ENCODE peak calls at places on chromosomes 5 and 9, in five cellular contexts. W, T, Y, Q and U are unnamed samples.
A peak's percentile ranks its signal among the peaks of the same experiment; 100 is the strongest.

GRCh38 chr5:132497488-132497997 is 7.0 kb upstream of the IRF1 start:
- DNase-seq in W (peak; percentile 66), T (no peak), Y (peak; percentile 97), Q (no peak), U (peak; percentile 95)

GRCh38 chr9:129981180-129981907 is 61.6 kb downstream of the FNBP1 start:
- DNase-seq in W (no peak), T (no peak), Y (peak; percentile 32), Q (no peak), U (no peak)

GRCh38 chr9:121362813-121363585 is 7.1 kb downstream of the STOM start:
- DNase-seq in W (no peak), T (no peak), Y (peak; percentile 90), Q (no peak), U (peak; percentile 52)

GRCh38 chr9:95574176-95574575 is 57.4 kb upstream of the PTCH1 start:
- DNase-seq in W (no peak), T (no peak), Y (no peak), Q (no peak), U (no peak)

GRCh38 chr5:3210531-3210930 is 385.1 kb upstream of the IRX1 start:
- DNase-seq in W (no peak), T (no peak), Y (no peak), Q (no peak), U (no peak)

GRCh38 chr5:164422400-164422799 is 917.0 kb downstream of the MAT2B start:
- DNase-seq in W (peak; percentile 73), T (peak; percentile 17), Y (peak; percentile 29), Q (peak; percentile 31), U (peak; percentile 30)

GRCh38 chr5:139492700-139493192 is 10.2 kb upstream of the STING1 start:
- DNase-seq in W (no peak), T (no peak), Y (peak; percentile 37), Q (no peak), U (peak; percentile 63)

GRCh38 chr9:16864741-16865434 is 5.6 kb downstream of the BNC2 start:
- DNase-seq in W (no peak), T (no peak), Y (peak; percentile 71), Q (no peak), U (peak; percentile 82)

GRCh38 chr9:116381350-116381749 is 227.8 kb downstream of the PAPPA start:
- DNase-seq in W (no peak), T (no peak), Y (peak; percentile 88), Q (no peak), U (no peak)

GRCh38 chr5:127695336-127695735 is 7.9 kb upstream of the CCDC192 start:
- DNase-seq in W (no peak), T (no peak), Y (no peak), Q (no peak), U (no peak)

GRCh38 chr5:10145922-10146321 is 103.8 kb downstream of the ATPSCKMT start:
- DNase-seq in W (no peak), T (no peak), Y (peak; percentile 50), Q (no peak), U (peak; percentile 66)

GRCh38 chr9:137421838-137422667 is 909 bp downstream of the EXD3 start:
- DNase-seq in W (peak; percentile 34), T (no peak), Y (no peak), Q (no peak), U (no peak)

GRCh38 chr5:100903036-100903887 is at the start of gene ST8SIA4:
- DNase-seq in W (peak; percentile 93), T (peak; percentile 76), Y (peak; percentile 75), Q (peak; percentile 76), U (peak; percentile 33)

GRCh38 chr9:130289711-130290241 is 24.2 kb downstream of the HMCN2 start:
- DNase-seq in W (no peak), T (no peak), Y (no peak), Q (no peak), U (no peak)

GRCh38 chr5:58410441-58410840 is 49.4 kb downstream of the PLK2 start:
- DNase-seq in W (no peak), T (no peak), Y (peak; percentile 76), Q (no peak), U (peak; percentile 95)

GRCh38 chr5:149257875-149258705 is 13.6 kb upstream of the AFAP1L1 start:
- DNase-seq in W (no peak), T (no peak), Y (peak; percentile 73), Q (no peak), U (peak; percentile 87)

GRCh38 chr5:177476531-177477233 is 3.2 kb upstream of the DBN1 start:
- DNase-seq in W (no peak), T (no peak), Y (peak; percentile 53), Q (no peak), U (peak; percentile 68)

GRCh38 chr9:137589441-137590122 is 730 bp downstream of the ZMYND19 start:
- DNase-seq in W (no peak), T (no peak), Y (peak; percentile 45), Q (no peak), U (no peak)

GRCh38 chr5:42985129-42986037 is 54.7 kb downstream of the ANXA2R start:
- DNase-seq in W (no peak), T (no peak), Y (peak; percentile 82), Q (no peak), U (peak; percentile 88)

GRCh38 chr5:171630047-171630669 is 155.5 kb upstream of the SMIM23 start:
- DNase-seq in W (peak; percentile 81), T (peak; percentile 63), Y (peak; percentile 55), Q (no peak), U (peak; percentile 52)

GRCh38 chr9:98943682-98944129 is at the start of gene COL15A1:
- DNase-seq in W (peak; percentile 55), T (peak; percentile 64), Y (peak; percentile 31), Q (no peak), U (no peak)
- H3K23ac ChIP-seq in W (no peak within 1 kb of the TSS), T (peak within 1 kb of the TSS; percentile 39), Y (no peak within 1 kb of the TSS), Q (no peak within 1 kb of the TSS), U (peak within 1 kb of the TSS; percentile 87)

GRCh38 chr9:93624431-93624834 is 48.0 kb downstream of the PHF2 start:
- DNase-seq in W (no peak), T (no peak), Y (no peak), Q (no peak), U (no peak)

GRCh38 chr9:93623736-93624135 is 47.4 kb downstream of the PHF2 start:
- DNase-seq in W (no peak), T (no peak), Y (no peak), Q (no peak), U (no peak)

GRCh38 chr9:93621922-93622321 is 45.5 kb downstream of the PHF2 start:
- DNase-seq in W (no peak), T (no peak), Y (no peak), Q (no peak), U (no peak)

GRCh38 chr9:93622725-93623124 is 46.3 kb downstream of the PHF2 start:
- DNase-seq in W (no peak), T (no peak), Y (no peak), Q (no peak), U (no peak)

DNA sequence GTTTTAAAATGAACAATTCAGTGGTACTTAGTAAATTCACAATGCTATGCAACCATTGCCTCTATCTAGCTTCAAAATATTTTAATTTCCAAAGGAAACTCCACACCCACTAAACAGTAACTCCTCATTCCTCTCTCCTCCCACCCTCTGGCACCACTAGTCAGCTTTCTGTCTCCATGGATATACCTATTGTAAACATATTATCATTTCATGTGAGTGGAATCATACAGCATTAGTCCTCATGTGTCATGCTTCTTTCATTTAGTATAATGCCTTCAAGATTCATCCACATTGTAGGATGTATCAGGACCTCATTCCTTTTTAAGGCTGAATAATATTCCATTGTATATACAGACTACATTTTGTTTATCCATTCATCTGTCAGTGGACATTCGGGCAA is 48.6 kb downstream of the PHF2 start:
- DNase-seq in W (no peak), T (no peak), Y (no peak), Q (no peak), U (peak; percentile 11)
- H3K9ac ChIP-seq in W (no peak overlapping the region), T (no peak overlapping the region), Y (no peak overlapping the region), Q (no peak overlapping the region), U (no peak overlapping the region)

GRCh38 chr5:141686648-141687416 is 4.8 kb upstream of the ARAP3 start:
- DNase-seq in W (peak; percentile 49), T (no peak), Y (no peak), Q (no peak), U (no peak)
- H2AFZ ChIP-seq in W (no peak overlapping the region), T (peak overlapping the region; percentile 69), Y (no peak overlapping the region), Q (no peak overlapping the region), U (no peak overlapping the region)

GRCh38 chr9:126860757-126861466 is 473 bp downstream of the ZBTB34 start:
- DNase-seq in W (no peak), T (no peak), Y (peak; percentile 51), Q (no peak), U (no peak)
- H3K23ac ChIP-seq in W (no peak overlapping the region), T (peak overlapping the region; percentile 45), Y (no peak overlapping the region), Q (no peak overlapping the region), U (peak overlapping the region; percentile 50)

DNA sequence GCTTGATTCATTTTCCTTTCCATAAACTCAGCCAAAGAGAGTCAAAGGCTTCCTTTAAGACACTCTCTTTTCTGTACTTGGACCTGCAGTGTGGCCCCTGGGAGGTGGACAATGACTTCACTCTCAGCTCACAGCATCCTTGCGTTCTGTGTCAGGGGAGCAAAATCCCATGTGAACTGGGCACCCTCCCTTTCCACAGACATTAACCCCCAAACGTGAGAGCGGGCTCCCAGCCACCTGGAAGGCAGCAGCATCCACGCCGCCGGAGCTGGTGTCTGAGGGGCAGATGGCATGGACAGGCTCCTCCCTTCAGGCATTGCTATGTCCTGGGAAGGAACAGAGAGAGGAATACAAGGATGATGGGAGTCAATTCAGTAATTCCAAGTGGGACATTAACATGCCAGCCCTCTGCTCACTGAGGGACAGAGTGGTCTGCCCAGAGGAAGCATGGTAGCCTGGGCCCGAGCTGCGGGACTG is 39.5 kb downstream of the TRIP13 start:
- DNase-seq in W (no peak), T (no peak), Y (no peak), Q (no peak), U (no peak)
- H3K9ac ChIP-seq in W (no peak overlapping the region), T (no peak overlapping the region), Y (no peak overlapping the region), Q (no peak overlapping the region), U (no peak overlapping the region)

DNA sequence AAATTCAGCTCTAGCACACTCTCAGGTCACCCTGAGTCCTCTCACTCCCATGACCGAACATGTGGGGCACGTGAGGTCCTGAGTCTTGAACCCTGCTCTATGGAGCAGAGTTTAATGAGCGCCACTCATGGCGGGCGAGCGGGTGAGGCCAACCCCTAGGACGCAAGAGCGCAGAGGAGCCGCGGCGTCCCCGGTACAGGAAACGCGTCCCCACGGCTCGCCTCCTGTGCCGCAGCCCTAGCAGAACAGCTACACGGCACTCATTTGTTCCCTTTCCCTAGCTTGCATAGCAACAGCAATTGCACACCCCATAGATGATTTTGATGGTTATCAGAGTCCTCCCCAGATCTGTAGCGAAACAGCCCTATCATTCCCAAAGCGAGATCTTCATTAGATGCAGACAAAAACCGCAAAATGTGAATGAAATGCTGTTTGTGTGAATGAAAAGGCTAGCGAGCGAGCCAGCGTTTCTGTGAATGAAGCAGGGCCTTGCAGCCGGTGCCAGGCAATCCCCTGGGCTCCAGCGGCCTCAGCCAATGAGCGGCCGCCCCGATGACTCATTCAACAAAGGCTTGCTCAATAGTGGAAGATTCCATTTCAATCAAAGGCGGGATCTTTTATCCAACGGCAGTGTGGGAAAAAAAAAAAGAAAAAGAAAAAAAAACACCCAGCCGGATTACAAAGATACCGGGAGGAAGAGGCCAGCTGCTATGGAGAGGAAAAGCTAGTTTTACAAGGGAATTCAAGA is 1.5 kb upstream of the SHC3 start:
- DNase-seq in W (peak; percentile 94), T (peak; percentile 91), Y (peak; percentile 98), Q (peak; percentile 75), U (peak; percentile 97)
- H2AFZ ChIP-seq in W (peak overlapping the region; percentile 50), T (peak overlapping the region; percentile 71), Y (peak overlapping the region; percentile 66), Q (peak overlapping the region; percentile 76), U (peak overlapping the region; percentile 87)

GRCh38 chr9:93452710-93453046 is 703 bp downstream of the FAM120AOS start:
- DNase-seq in W (no peak), T (no peak), Y (no peak), Q (no peak), U (no peak)
- H3K23ac ChIP-seq in W (no peak overlapping the region), T (no peak overlapping the region), Y (no peak overlapping the region), Q (no peak overlapping the region), U (peak overlapping the region; percentile 86)